ENCODE peak calls at places on chromosomes 11 and 22, in four cellular contexts. U is tibial artery, V is Panc1, H is mammary epithelial cell. O is an unnamed sample.

GRCh38 chr22:46794491-46794890 is 32.0 kb downstream of the TBC1D22A start:
- DNase-seq in H (no peak), U (no peak), V (no peak), O (no peak)

GRCh38 chr11:84103096-84103495 is 816.9 kb upstream of the CCDC90B start:
- DNase-seq in H (no peak), U (no peak), V (no peak), O (no peak)

GRCh38 chr11:78646564-78647185 is 72.0 kb upstream of the NARS2 start:
- DNase-seq in H (peak; percentile 68), U (no peak), V (peak; percentile 39), O (no peak)

GRCh38 chr11:25941353-25941752 is 390.6 kb upstream of the ANO3 start:
- DNase-seq in U (no peak), H (no peak), V (no peak), O (no peak)

GRCh38 chr11:30228323-30228884 is 2.4 kb upstream of the FSHB start:
- DNase-seq in U (no peak), V (no peak), H (no peak), O (no peak)

GRCh38 chr11:26028294-26028954 is 303.5 kb upstream of the ANO3 start:
- DNase-seq in H (peak; percentile 32), V (no peak), U (no peak), O (peak; percentile 13)

GRCh38 chr11:27076121-27076589 is 35.5 kb downstream of the BBOX1 start:
- DNase-seq in H (no peak), V (no peak), U (no peak), O (no peak)

GRCh38 chr11:17267576-17267975 is 9.0 kb upstream of the NUCB2 start:
- DNase-seq in V (peak; percentile 90), H (peak; percentile 99), U (no peak), O (no peak)

GRCh38 chr11:62428871-62429601 is 10.2 kb downstream of the SCGB1A1 start:
- DNase-seq in U (no peak), H (no peak), V (no peak), O (no peak)

GRCh38 chr22:47299211-47299878 is 536.9 kb downstream of the TBC1D22A start:
- DNase-seq in H (no peak), U (no peak), V (no peak), O (no peak)

GRCh38 chr22:32852346-32853251 is 51.1 kb downstream of the TIMP3 start:
- DNase-seq in U (peak; percentile 85), H (no peak), V (no peak), O (no peak)

GRCh38 chr11:8025816-8026215 is 38.7 kb downstream of the EIF3F start:
- DNase-seq in V (no peak), H (peak; percentile 50), U (no peak), O (no peak)

GRCh38 chr11:108206171-108206570 is 16.3 kb downstream of the NPAT start:
- DNase-seq in U (no peak), H (no peak), V (no peak), O (no peak)

GRCh38 chr11:61512435-61512834 is 3.9 kb downstream of the LRRC10B start:
- DNase-seq in V (no peak), U (no peak), H (no peak), O (no peak)

GRCh38 chr11:112157274-112157766 is 6.6 kb downstream of the IL18 start:
- DNase-seq in U (no peak), H (peak; percentile 100), V (peak; percentile 99), O (peak; percentile 96)

GRCh38 chr11:35218956-35219355 is 80.0 kb downstream of the CD44 start:
- DNase-seq in V (no peak), H (no peak), U (no peak), O (peak; percentile 57)

GRCh38 chr11:87252869-87253268 is 215.1 kb downstream of the TMEM135 start:
- DNase-seq in U (no peak), H (peak; percentile 15), V (no peak), O (no peak)

GRCh38 chr11:15745266-15745665 is 611.1 kb downstream of the SOX6 start:
- DNase-seq in V (no peak), U (no peak), H (peak; percentile 54), O (no peak)

GRCh38 chr11:65505434-65506315 is 6.8 kb downstream of the MALAT1 start:
- DNase-seq in H (no peak), U (no peak), V (no peak), O (no peak)

GRCh38 chr11:96388891-96389603 is 665 bp downstream of the CCDC82 start:
- DNase-seq in V (no peak), H (no peak), U (no peak), O (peak; percentile 4)

GRCh38 chr22:35739642-35740041 is 22.0 kb downstream of the APOL5 start:
- DNase-seq in H (no peak), U (peak; percentile 54), V (no peak), O (no peak)

GRCh38 chr11:108666373-108666772 is 1.5 kb downstream of the DDX10 start:
- DNase-seq in H (no peak), U (no peak), V (no peak), O (no peak)

GRCh38 chr11:77819921-77820564 is 479 bp downstream of the RSF1 start:
- DNase-seq in U (peak; percentile 39), V (no peak), H (peak; percentile 40), O (no peak)

GRCh38 chr11:131534611-131535010 is 164.2 kb downstream of the NTM start:
- DNase-seq in V (no peak), H (no peak), U (no peak), O (no peak)

GRCh38 chr22:25057013-25057881 is 104.7 kb downstream of the KIAA1671 start:
- DNase-seq in U (peak; percentile 58), V (no peak), H (peak; percentile 30), O (no peak)

GRCh38 chr22:42397332-42398246 is 34.6 kb downstream of the NFAM1 start:
- DNase-seq in H (no peak), U (peak; percentile 58), V (no peak), O (no peak)

GRCh38 chr22:17260950-17261349 is 41.7 kb upstream of the ADA2 start:
- DNase-seq in U (no peak), H (no peak), V (no peak), O (no peak)

GRCh38 chr11:64233913-64234839 is at the start of gene VEGFB:
- DNase-seq in V (no peak), H (peak; percentile 25), U (peak; percentile 75), O (no peak)

GRCh38 chr11:2930705-2931415 is 1.6 kb upstream of the PHLDA2 start:
- DNase-seq in H (peak; percentile 76), U (peak; percentile 57), V (peak; percentile 82), O (no peak)

GRCh38 chr22:50688448-50688847 is 15.8 kb downstream of the SHANK3 start:
- DNase-seq in H (no peak), U (no peak), V (no peak), O (no peak)

GRCh38 chr11:726278-726915 is 20.4 kb downstream of the EPS8L2 start:
- DNase-seq in U (no peak), V (no peak), H (peak; percentile 83), O (no peak)

GRCh38 chr11:6611092-6612007 is 666 bp downstream of the TAF10 start:
- DNase-seq in V (no peak), H (peak; percentile 14), U (peak; percentile 44), O (no peak)

GRCh38 chr11:96464695-96465307 is 75.0 kb downstream of the JRKL start:
- DNase-seq in H (peak; percentile 54), V (peak; percentile 51), U (no peak), O (peak; percentile 36)

GRCh38 chr22:25030636-25031035 is 78.1 kb downstream of the KIAA1671 start:
- DNase-seq in H (no peak), U (no peak), V (no peak), O (no peak)

GRCh38 chr11:116366451-116366850 is 406.3 kb downstream of the BUD13 start:
- DNase-seq in H (no peak), U (no peak), V (no peak), O (no peak)

GRCh38 chr11:116371146-116371545 is 401.6 kb downstream of the BUD13 start:
- DNase-seq in V (no peak), H (no peak), U (no peak), O (no peak)

GRCh38 chr11:116364357-116364756 is 408.4 kb downstream of the BUD13 start:
- DNase-seq in U (no peak), V (no peak), H (no peak), O (no peak)

GRCh38 chr11:116373107-116373506 is 399.7 kb downstream of the BUD13 start:
- DNase-seq in U (no peak), V (no peak), H (no peak), O (no peak)

GRCh38 chr11:116366980-116367640 is 405.7 kb downstream of the BUD13 start:
- DNase-seq in H (peak; percentile 63), U (no peak), V (no peak), O (no peak)
- H3K27ac ChIP-seq in H (no peak overlapping the region), U (no peak overlapping the region), V (no peak overlapping the region), O (no peak overlapping the region)

DNA sequence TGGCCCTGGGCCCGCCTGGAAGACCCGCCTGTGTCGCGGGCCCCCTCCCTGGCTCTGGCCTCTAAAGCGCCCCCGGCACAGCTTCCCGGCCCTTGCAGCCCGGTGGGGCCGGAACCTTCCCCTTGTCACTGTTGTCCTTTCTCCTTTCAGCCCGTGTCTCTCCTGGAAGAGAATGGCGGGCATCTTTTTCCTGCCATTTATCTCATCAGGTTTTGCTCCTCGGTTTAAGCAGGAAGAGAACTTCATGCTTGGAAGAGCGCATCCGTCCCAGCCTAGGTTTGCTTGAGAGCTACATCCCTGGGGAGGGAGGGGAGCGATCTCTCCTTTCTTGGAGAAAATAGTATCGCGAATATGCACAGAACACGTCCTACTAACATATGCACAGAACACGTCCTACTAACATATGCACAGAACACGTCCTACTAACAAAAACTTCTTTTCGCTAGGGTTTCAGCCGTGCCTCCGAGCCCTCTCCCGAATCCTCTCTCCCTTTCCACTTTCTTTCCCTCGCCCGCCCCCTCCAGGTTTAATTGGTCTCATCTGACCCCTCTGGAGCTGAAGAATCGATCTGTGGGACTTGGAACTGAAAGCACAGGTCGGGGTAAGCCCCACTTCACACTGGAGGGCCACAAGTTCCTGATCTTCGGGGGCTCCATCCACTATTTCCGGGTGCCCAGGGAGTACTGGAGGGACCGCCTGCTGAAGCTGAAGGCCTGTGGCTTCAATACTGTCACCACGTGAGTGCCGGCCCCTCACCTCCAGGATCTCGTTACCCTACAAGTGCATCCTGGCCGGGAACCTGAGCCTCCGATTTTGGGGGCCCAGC is 1.2 kb downstream of the GLB1L3 start:
- DNase-seq in H (no peak), V (no peak), U (no peak), O (no peak)
- H3K27me3 ChIP-seq in H (peaks cover 3% of the 10 kb centered on the region), V (peaks cover 46% of the 10 kb centered on the region), U (peaks cover 55% of the 10 kb centered on the region), O (peaks cover 61% of the 10 kb centered on the region)

GRCh38 chr11:115711021-115711420 is 206.8 kb upstream of the CADM1 start:
- DNase-seq in U (no peak), H (no peak), V (no peak), O (no peak)

GRCh38 chr11:115707180-115707905 is 203.1 kb upstream of the CADM1 start:
- DNase-seq in V (no peak), H (no peak), U (peak; percentile 38), O (no peak)

GRCh38 chr11:115709297-115709696 is 205.1 kb upstream of the CADM1 start:
- DNase-seq in V (no peak), H (no peak), U (no peak), O (no peak)

GRCh38 chr11:115701284-115701875 is 197.2 kb upstream of the CADM1 start:
- DNase-seq in U (no peak), H (no peak), V (no peak), O (no peak)

GRCh38 chr11:115706735-115707134 is 202.5 kb upstream of the CADM1 start:
- DNase-seq in H (no peak), V (no peak), U (no peak), O (no peak)
- H3K27ac ChIP-seq in H (no peak overlapping the region), V (no peak overlapping the region), U (no peak overlapping the region), O (no peak overlapping the region)

DNA sequence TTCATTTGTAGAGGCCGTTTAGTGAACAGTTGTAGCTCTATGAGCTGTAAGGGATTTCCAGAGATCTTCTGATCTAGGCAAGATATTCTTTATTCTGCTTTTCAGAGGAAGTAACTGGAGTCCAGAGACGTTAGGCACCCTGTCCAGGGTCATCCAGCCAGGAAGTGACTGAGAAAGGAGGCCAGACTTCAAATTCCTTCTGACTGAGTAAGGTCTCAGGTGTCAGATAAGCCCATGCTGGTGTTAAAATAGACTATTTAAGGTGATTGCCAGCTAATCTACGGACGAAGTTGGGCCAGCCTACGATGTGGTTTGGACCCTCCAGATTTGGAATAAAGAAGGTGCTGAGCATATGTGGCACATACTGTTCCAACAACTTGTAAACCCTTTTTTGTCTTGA is 54.6 kb downstream of the GRIK4 start:
- DNase-seq in H (peak; percentile 48), U (no peak), V (no peak), O (no peak)
- H3K27me3 ChIP-seq in H (peaks cover 2% of the 10 kb centered on the region), U (peaks cover 27% of the 10 kb centered on the region), V (peaks cover 3% of the 10 kb centered on the region), O (no peaks in the 10 kb centered on the region)

O was measured in AG04450.